ENCODE peak calls at places on chromosomes 3 and 15, in six cellular contexts. One of them, this sample, is unnamed.

GRCh38 chr3:87317779-87318178 is 41.4 kb upstream of the POU1F1 start:
- DNase-seq in non-pigmented ciliary epithelial cell: no peak
- DNase-seq in T1000: no peak
- DNase-seq in CD8-positive, alpha-beta memory T cell: no peak
- DNase-seq in left kidney: peak
- DNase-seq in stimulated activated CD4-positive, alpha-beta T cell treated with anti-CD3 and anti-CD28 coated beads, Interleukin-1b, Interleukin-23, amount 100 ng/mL, for 1 hour: no peak
- DNase-seq in this sample: no peak

GRCh38 chr15:70264738-70265465 is 167.2 kb upstream of the TLE3 start:
- DNase-seq in non-pigmented ciliary epithelial cell: no peak
- DNase-seq in T1000: no peak
- DNase-seq in CD8-positive, alpha-beta memory T cell: no peak
- DNase-seq in left kidney: no peak
- DNase-seq in stimulated activated CD4-positive, alpha-beta T cell treated with anti-CD3 and anti-CD28 coated beads, Interleukin-1b, Interleukin-23, amount 100 ng/mL, for 1 hour: no peak
- DNase-seq in this sample: no peak

GRCh38 chr3:146065573-146066006 is 95.4 kb downstream of the PLOD2 start:
- DNase-seq in non-pigmented ciliary epithelial cell: no peak
- DNase-seq in T1000: no peak
- DNase-seq in CD8-positive, alpha-beta memory T cell: no peak
- DNase-seq in left kidney: peak
- DNase-seq in stimulated activated CD4-positive, alpha-beta T cell treated with anti-CD3 and anti-CD28 coated beads, Interleukin-1b, Interleukin-23, amount 100 ng/mL, for 1 hour: no peak
- DNase-seq in this sample: no peak

GRCh38 chr15:39411102-39411989 is 169.5 kb upstream of the THBS1 start:
- DNase-seq in non-pigmented ciliary epithelial cell: no peak
- DNase-seq in T1000: no peak
- DNase-seq in CD8-positive, alpha-beta memory T cell: no peak
- DNase-seq in left kidney: no peak
- DNase-seq in stimulated activated CD4-positive, alpha-beta T cell treated with anti-CD3 and anti-CD28 coated beads, Interleukin-1b, Interleukin-23, amount 100 ng/mL, for 1 hour: no peak
- DNase-seq in this sample: no peak

GRCh38 chr3:172128852-172129251 is 89.5 kb downstream of the FNDC3B start:
- DNase-seq in non-pigmented ciliary epithelial cell: no peak
- DNase-seq in T1000: no peak
- DNase-seq in CD8-positive, alpha-beta memory T cell: no peak
- DNase-seq in left kidney: no peak
- DNase-seq in stimulated activated CD4-positive, alpha-beta T cell treated with anti-CD3 and anti-CD28 coated beads, Interleukin-1b, Interleukin-23, amount 100 ng/mL, for 1 hour: no peak
- DNase-seq in this sample: no peak

GRCh38 chr15:38169982-38170381 is 82.7 kb upstream of the SPRED1 start:
- DNase-seq in non-pigmented ciliary epithelial cell: no peak
- DNase-seq in T1000: no peak
- DNase-seq in CD8-positive, alpha-beta memory T cell: no peak
- DNase-seq in left kidney: no peak
- DNase-seq in stimulated activated CD4-positive, alpha-beta T cell treated with anti-CD3 and anti-CD28 coated beads, Interleukin-1b, Interleukin-23, amount 100 ng/mL, for 1 hour: no peak
- DNase-seq in this sample: no peak

GRCh38 chr3:11950576-11950975 is 53.6 kb upstream of the SYN2 start:
- DNase-seq in non-pigmented ciliary epithelial cell: no peak
- DNase-seq in T1000: no peak
- DNase-seq in CD8-positive, alpha-beta memory T cell: no peak
- DNase-seq in left kidney: no peak
- DNase-seq in stimulated activated CD4-positive, alpha-beta T cell treated with anti-CD3 and anti-CD28 coated beads, Interleukin-1b, Interleukin-23, amount 100 ng/mL, for 1 hour: no peak
- DNase-seq in this sample: no peak

GRCh38 chr3:68996356-68996995 is 17.0 kb downstream of the EOGT start:
- DNase-seq in non-pigmented ciliary epithelial cell: no peak
- DNase-seq in T1000: no peak
- DNase-seq in CD8-positive, alpha-beta memory T cell: no peak
- DNase-seq in left kidney: no peak
- DNase-seq in stimulated activated CD4-positive, alpha-beta T cell treated with anti-CD3 and anti-CD28 coated beads, Interleukin-1b, Interleukin-23, amount 100 ng/mL, for 1 hour: no peak
- DNase-seq in this sample: no peak

GRCh38 chr3:15265655-15266509 is 59.8 kb downstream of the CAPN7 start:
- DNase-seq in non-pigmented ciliary epithelial cell: no peak
- DNase-seq in T1000: no peak
- DNase-seq in CD8-positive, alpha-beta memory T cell: no peak
- DNase-seq in left kidney: no peak
- DNase-seq in stimulated activated CD4-positive, alpha-beta T cell treated with anti-CD3 and anti-CD28 coated beads, Interleukin-1b, Interleukin-23, amount 100 ng/mL, for 1 hour: no peak
- DNase-seq in this sample: no peak

GRCh38 chr15:42335074-42335473 is 24.2 kb upstream of the CAPN3 start:
- DNase-seq in non-pigmented ciliary epithelial cell: no peak
- DNase-seq in T1000: no peak
- DNase-seq in CD8-positive, alpha-beta memory T cell: no peak
- DNase-seq in left kidney: no peak
- DNase-seq in stimulated activated CD4-positive, alpha-beta T cell treated with anti-CD3 and anti-CD28 coated beads, Interleukin-1b, Interleukin-23, amount 100 ng/mL, for 1 hour: no peak
- DNase-seq in this sample: no peak

GRCh38 chr3:60528651-60529050 is 722.6 kb downstream of the FHIT start:
- DNase-seq in non-pigmented ciliary epithelial cell: no peak
- DNase-seq in T1000: no peak
- DNase-seq in CD8-positive, alpha-beta memory T cell: no peak
- DNase-seq in left kidney: no peak
- DNase-seq in stimulated activated CD4-positive, alpha-beta T cell treated with anti-CD3 and anti-CD28 coated beads, Interleukin-1b, Interleukin-23, amount 100 ng/mL, for 1 hour: no peak
- DNase-seq in this sample: no peak

GRCh38 chr3:8727793-8728517 is 5.6 kb upstream of the CAV3 start:
- DNase-seq in non-pigmented ciliary epithelial cell: no peak
- DNase-seq in T1000: no peak
- DNase-seq in CD8-positive, alpha-beta memory T cell: no peak
- DNase-seq in left kidney: no peak
- DNase-seq in stimulated activated CD4-positive, alpha-beta T cell treated with anti-CD3 and anti-CD28 coated beads, Interleukin-1b, Interleukin-23, amount 100 ng/mL, for 1 hour: no peak
- DNase-seq in this sample: no peak

GRCh38 chr15:46644493-46645481 is 1010.0 kb downstream of the SQOR start:
- DNase-seq in non-pigmented ciliary epithelial cell: no peak
- DNase-seq in T1000: no peak
- DNase-seq in CD8-positive, alpha-beta memory T cell: no peak
- DNase-seq in left kidney: peak
- DNase-seq in stimulated activated CD4-positive, alpha-beta T cell treated with anti-CD3 and anti-CD28 coated beads, Interleukin-1b, Interleukin-23, amount 100 ng/mL, for 1 hour: no peak
- DNase-seq in this sample: no peak

GRCh38 chr3:109804697-109805096 is 467.4 kb upstream of the DPPA4 start:
- DNase-seq in non-pigmented ciliary epithelial cell: no peak
- DNase-seq in T1000: no peak
- DNase-seq in CD8-positive, alpha-beta memory T cell: no peak
- DNase-seq in left kidney: no peak
- DNase-seq in stimulated activated CD4-positive, alpha-beta T cell treated with anti-CD3 and anti-CD28 coated beads, Interleukin-1b, Interleukin-23, amount 100 ng/mL, for 1 hour: no peak
- DNase-seq in this sample: no peak

GRCh38 chr3:160707187-160707789 is 30.3 kb downstream of the ARL14 start:
- DNase-seq in non-pigmented ciliary epithelial cell: peak
- DNase-seq in T1000: no peak
- DNase-seq in CD8-positive, alpha-beta memory T cell: no peak
- DNase-seq in left kidney: peak
- DNase-seq in stimulated activated CD4-positive, alpha-beta T cell treated with anti-CD3 and anti-CD28 coated beads, Interleukin-1b, Interleukin-23, amount 100 ng/mL, for 1 hour: no peak
- DNase-seq in this sample: no peak

GRCh38 chr3:142651711-142652110 is 55.5 kb downstream of the PLS1 start:
- DNase-seq in non-pigmented ciliary epithelial cell: no peak
- DNase-seq in T1000: no peak
- DNase-seq in CD8-positive, alpha-beta memory T cell: no peak
- DNase-seq in left kidney: no peak
- DNase-seq in stimulated activated CD4-positive, alpha-beta T cell treated with anti-CD3 and anti-CD28 coated beads, Interleukin-1b, Interleukin-23, amount 100 ng/mL, for 1 hour: no peak
- DNase-seq in this sample: no peak

GRCh38 chr15:70213779-70214178 is 116.1 kb upstream of the TLE3 start:
- DNase-seq in non-pigmented ciliary epithelial cell: no peak
- DNase-seq in T1000: no peak
- DNase-seq in CD8-positive, alpha-beta memory T cell: no peak
- DNase-seq in left kidney: no peak
- DNase-seq in stimulated activated CD4-positive, alpha-beta T cell treated with anti-CD3 and anti-CD28 coated beads, Interleukin-1b, Interleukin-23, amount 100 ng/mL, for 1 hour: no peak
- DNase-seq in this sample: no peak

GRCh38 chr15:99731336-99732267 is 1.6 kb downstream of the LYSMD4 start:
- DNase-seq in non-pigmented ciliary epithelial cell: no peak
- DNase-seq in T1000: no peak
- DNase-seq in CD8-positive, alpha-beta memory T cell: no peak
- DNase-seq in left kidney: peak
- DNase-seq in stimulated activated CD4-positive, alpha-beta T cell treated with anti-CD3 and anti-CD28 coated beads, Interleukin-1b, Interleukin-23, amount 100 ng/mL, for 1 hour: no peak
- DNase-seq in this sample: no peak

GRCh38 chr15:100806157-100806556 is 73.5 kb upstream of the ALDH1A3 start:
- DNase-seq in non-pigmented ciliary epithelial cell: no peak
- DNase-seq in T1000: no peak
- DNase-seq in CD8-positive, alpha-beta memory T cell: no peak
- DNase-seq in left kidney: no peak
- DNase-seq in stimulated activated CD4-positive, alpha-beta T cell treated with anti-CD3 and anti-CD28 coated beads, Interleukin-1b, Interleukin-23, amount 100 ng/mL, for 1 hour: no peak
- DNase-seq in this sample: no peak

GRCh38 chr3:29240248-29240647 is 40.6 kb upstream of the RBMS3 start:
- DNase-seq in non-pigmented ciliary epithelial cell: peak
- DNase-seq in T1000: no peak
- DNase-seq in CD8-positive, alpha-beta memory T cell: no peak
- DNase-seq in left kidney: no peak
- DNase-seq in stimulated activated CD4-positive, alpha-beta T cell treated with anti-CD3 and anti-CD28 coated beads, Interleukin-1b, Interleukin-23, amount 100 ng/mL, for 1 hour: no peak
- DNase-seq in this sample: no peak

GRCh38 chr3:55177749-55178148 is 249.9 kb upstream of the LRTM1 start:
- DNase-seq in non-pigmented ciliary epithelial cell: no peak
- DNase-seq in T1000: no peak
- DNase-seq in CD8-positive, alpha-beta memory T cell: no peak
- DNase-seq in left kidney: no peak
- DNase-seq in stimulated activated CD4-positive, alpha-beta T cell treated with anti-CD3 and anti-CD28 coated beads, Interleukin-1b, Interleukin-23, amount 100 ng/mL, for 1 hour: no peak
- DNase-seq in this sample: no peak

GRCh38 chr3:30354972-30355371 is 251.4 kb upstream of the TGFBR2 start:
- DNase-seq in non-pigmented ciliary epithelial cell: no peak
- DNase-seq in T1000: no peak
- DNase-seq in CD8-positive, alpha-beta memory T cell: no peak
- DNase-seq in left kidney: no peak
- DNase-seq in stimulated activated CD4-positive, alpha-beta T cell treated with anti-CD3 and anti-CD28 coated beads, Interleukin-1b, Interleukin-23, amount 100 ng/mL, for 1 hour: no peak
- DNase-seq in this sample: no peak

GRCh38 chr15:74674161-74674560 is 21.7 kb downstream of the EDC3 start:
- DNase-seq in non-pigmented ciliary epithelial cell: no peak
- DNase-seq in T1000: no peak
- DNase-seq in CD8-positive, alpha-beta memory T cell: no peak
- DNase-seq in left kidney: no peak
- DNase-seq in stimulated activated CD4-positive, alpha-beta T cell treated with anti-CD3 and anti-CD28 coated beads, Interleukin-1b, Interleukin-23, amount 100 ng/mL, for 1 hour: no peak
- DNase-seq in this sample: no peak

GRCh38 chr3:42720126-42720525 is 17.5 kb upstream of the HHATL start:
- DNase-seq in non-pigmented ciliary epithelial cell: no peak
- DNase-seq in T1000: no peak
- DNase-seq in CD8-positive, alpha-beta memory T cell: no peak
- DNase-seq in left kidney: no peak
- DNase-seq in stimulated activated CD4-positive, alpha-beta T cell treated with anti-CD3 and anti-CD28 coated beads, Interleukin-1b, Interleukin-23, amount 100 ng/mL, for 1 hour: no peak
- DNase-seq in this sample: no peak

GRCh38 chr3:116367761-116368395 is 77.4 kb downstream of the LSAMP start:
- DNase-seq in non-pigmented ciliary epithelial cell: no peak
- DNase-seq in T1000: no peak
- DNase-seq in CD8-positive, alpha-beta memory T cell: no peak
- DNase-seq in left kidney: no peak
- DNase-seq in stimulated activated CD4-positive, alpha-beta T cell treated with anti-CD3 and anti-CD28 coated beads, Interleukin-1b, Interleukin-23, amount 100 ng/mL, for 1 hour: no peak
- DNase-seq in this sample: no peak

GRCh38 chr3:183895296-183895695 is 10.6 kb upstream of the PARL start:
- DNase-seq in non-pigmented ciliary epithelial cell: no peak
- DNase-seq in T1000: no peak
- DNase-seq in CD8-positive, alpha-beta memory T cell: no peak
- DNase-seq in left kidney: peak
- DNase-seq in stimulated activated CD4-positive, alpha-beta T cell treated with anti-CD3 and anti-CD28 coated beads, Interleukin-1b, Interleukin-23, amount 100 ng/mL, for 1 hour: no peak
- DNase-seq in this sample: no peak

This sample was measured in left ventricle myocardium inferior.